ENCODE peak calls at places on chromosome 7, in seven cellular contexts. H is SJSA1, J is HEK293T, P is epithelial cell of proximal tubule, N is GM12891, B is heart right ventricle, K is kidney epithelial cell. W is an unnamed sample.

GRCh38 chr7:18866359-18867036 is 250.9 kb downstream of the TWIST1 start:
- DNase-seq in H (peak), J (no peak), P (peak), N (no peak), B (peak), K (peak), W (peak)

GRCh38 chr7:12685550-12685949 is 1.9 kb upstream of the ARL4A start:
- DNase-seq in H (no peak), J (peak), P (no peak), N (no peak), B (peak), K (no peak), W (no peak)

GRCh38 chr7:155213385-155213784 is 84.3 kb upstream of the INSIG1 start:
- DNase-seq in H (no peak), J (no peak), P (no peak), N (no peak), B (no peak), K (no peak), W (no peak)

GRCh38 chr7:16918288-16918895 is 36.6 kb upstream of the AGR3 start:
- DNase-seq in H (peak), J (no peak), P (no peak), N (no peak), B (peak), K (no peak), W (no peak)

GRCh38 chr7:36037121-36037662 is 115.9 kb upstream of the EEPD1 start:
- DNase-seq in H (peak), J (no peak), P (no peak), N (no peak), B (peak), K (peak), W (peak)

GRCh38 chr7:158560386-158560785 is 27.2 kb downstream of the PTPRN2 start:
- DNase-seq in H (no peak), J (no peak), P (no peak), N (no peak), B (no peak), K (no peak), W (no peak)

GRCh38 chr7:116522247-116522646 is 2.6 kb upstream of the CAV1 start:
- DNase-seq in H (peak), J (no peak), P (peak), N (no peak), B (no peak), K (peak), W (no peak)

GRCh38 chr7:4052126-4052525 is 630.0 kb upstream of the FOXK1 start:
- DNase-seq in H (no peak), J (no peak), P (no peak), N (no peak), B (no peak), K (no peak), W (no peak)

GRCh38 chr7:2524808-2525140 is 5.2 kb downstream of the LFNG start:
- DNase-seq in H (no peak), J (no peak), P (no peak), N (no peak), B (no peak), K (no peak), W (no peak)

GRCh38 chr7:21912305-21912704 is 33.4 kb downstream of the CDCA7L start:
- DNase-seq in H (no peak), J (no peak), P (no peak), N (no peak), B (peak), K (no peak), W (no peak)

GRCh38 chr7:142792593-142792992 is 21.8 kb downstream of the PRSS2 start:
- DNase-seq in H (no peak), J (no peak), P (no peak), N (no peak), B (no peak), K (no peak), W (no peak)

GRCh38 chr7:122674502-122674901 is 24.4 kb downstream of the RNF133 start:
- DNase-seq in H (no peak), J (no peak), P (no peak), N (no peak), B (no peak), K (no peak), W (no peak)

GRCh38 chr7:102439963-102440795 is 6.8 kb downstream of the ORAI2 start:
- DNase-seq in H (peak), J (no peak), P (peak), N (no peak), B (peak), K (peak), W (no peak)

GRCh38 chr7:50837965-50838364 is 55.3 kb upstream of the GRB10 start:
- DNase-seq in H (peak), J (no peak), P (no peak), N (no peak), B (no peak), K (no peak), W (no peak)

GRCh38 chr7:135386181-135386580 is 123.7 kb downstream of the CNOT4 start:
- DNase-seq in H (peak), J (no peak), P (no peak), N (no peak), B (no peak), K (no peak), W (no peak)

GRCh38 chr7:30285067-30285530 is 702 bp downstream of the ZNRF2 start:
- DNase-seq in H (no peak), J (no peak), P (no peak), N (no peak), B (no peak), K (no peak), W (no peak)

W was measured in uterus.